ENCODE peak calls at places on chromosomes 16 and 17, in four cellular contexts. O, J, M and C are unnamed samples.

GRCh38 chr16:31107465-31107867 is 720 bp upstream of the BCKDK start:
- DNase-seq in M (peak), J (no peak), O (no peak), C (no peak)

GRCh38 chr16:28149016-28149888 is 62.5 kb downstream of the XPO6 start:
- DNase-seq in O (no peak), J (no peak), M (no peak), C (no peak)

GRCh38 chr17:31869797-31870568 is 10.9 kb upstream of the COPRS start:
- DNase-seq in M (no peak), O (no peak), J (no peak), C (no peak)

GRCh38 chr17:57982452-57983170 is 5.4 kb downstream of the VEZF1 start:
- DNase-seq in O (no peak), J (no peak), M (no peak), C (no peak)

GRCh38 chr17:50199211-50199633 is 2.2 kb downstream of the COL1A1 start:
- DNase-seq in J (no peak), O (no peak), M (no peak), C (no peak)

GRCh38 chr17:38658741-38659345 is 15.9 kb downstream of the EPOP start:
- DNase-seq in J (no peak), O (peak), M (no peak), C (no peak)

GRCh38 chr16:58516768-58517107 is 1.4 kb downstream of the SETD6 start:
- DNase-seq in J (no peak), M (no peak), O (no peak), C (no peak)

GRCh38 chr17:72560303-72561247 is 439.8 kb downstream of the SOX9 start:
- DNase-seq in J (peak), O (no peak), M (peak), C (no peak)

GRCh38 chr17:63446981-63447687 is 1.0 kb upstream of the CYB561 start:
- DNase-seq in O (no peak), J (peak), M (peak), C (no peak)

GRCh38 chr16:55283776-55284717 is 40.0 kb upstream of the IRX6 start:
- DNase-seq in O (peak), M (no peak), J (no peak), C (no peak)

GRCh38 chr16:75257886-75258806 is 6.7 kb upstream of the BCAR1 start:
- DNase-seq in J (no peak), O (no peak), M (no peak), C (no peak)

GRCh38 chr16:79757163-79757562 is 156.6 kb upstream of the MAF start:
- DNase-seq in O (no peak), J (no peak), M (no peak), C (no peak)

GRCh38 chr17:74037320-74037719 is 166.2 kb upstream of the RPL38 start:
- DNase-seq in M (no peak), O (no peak), J (no peak), C (no peak)

GRCh38 chr17:1082579-1082978 is 85.7 kb downstream of the TIMM22 start:
- DNase-seq in O (no peak), M (no peak), J (no peak), C (no peak)

GRCh38 chr17:77420804-77421634 is 280.2 kb downstream of the SEC14L1 start:
- DNase-seq in O (no peak), J (peak), M (peak), C (no peak)

GRCh38 chr16:82655315-82655714 is 28.5 kb downstream of the CDH13 start:
- DNase-seq in M (peak), J (no peak), O (no peak), C (no peak)

GRCh38 chr17:37447641-37448040 is 41.0 kb downstream of the TADA2A start:
- DNase-seq in J (no peak), O (no peak), M (no peak), C (no peak)

GRCh38 chr16:31029272-31029671 is 4.1 kb upstream of the STX4 start:
- DNase-seq in O (no peak), M (no peak), J (no peak), C (no peak)

GRCh38 chr16:47019563-47019962 is 46.1 kb upstream of the DNAJA2 start:
- DNase-seq in M (no peak), O (peak), J (no peak), C (no peak)

GRCh38 chr17:17406225-17406624 is 70.6 kb upstream of the MED9 start:
- DNase-seq in M (no peak), O (no peak), J (no peak), C (no peak)

GRCh38 chr17:41730479-41730878 is 4.0 kb downstream of the HAP1 start:
- DNase-seq in J (no peak), M (no peak), O (no peak), C (no peak)

GRCh38 chr17:29567362-29568330 is 809 bp upstream of the ABHD15 start:
- DNase-seq in J (peak), O (no peak), M (peak), C (no peak)

GRCh38 chr16:10751291-10751697 is 7.7 kb downstream of the NUBP1 start:
- DNase-seq in J (no peak), M (no peak), O (no peak), C (no peak)

GRCh38 chr17:17363638-17364337 is 60.6 kb downstream of the NT5M start:
- DNase-seq in M (no peak), J (peak), O (no peak), C (no peak)